ENCODE peak calls at places on chromosomes 16 and 17, in nine cellular contexts. C, L, G, R, K, F, Y, M and N are unnamed samples.

GRCh38 chr17:47636273-47637030 is 13.3 kb upstream of the KPNB1 start:
- DNase-seq in C (no peak), L (no peak), G (no peak), R (no peak), K (no peak), F (no peak), Y (no peak), M (no peak), N (no peak)

GRCh38 chr17:66426397-66427033 is 124.1 kb downstream of the PRKCA start:
- DNase-seq in C (peak), L (peak), G (no peak), R (no peak), K (no peak), F (peak), Y (peak), M (no peak), N (peak)

GRCh38 chr17:32801641-32802040 is 75.3 kb downstream of the MYO1D start:
- DNase-seq in C (no peak), L (no peak), G (no peak), R (no peak), K (no peak), F (no peak), Y (no peak), M (no peak), N (no peak)

GRCh38 chr17:48472485-48473281 is 42.7 kb upstream of the SKAP1 start:
- DNase-seq in C (peak), L (peak), G (no peak), R (peak), K (peak), F (peak), Y (no peak), M (peak), N (peak)

GRCh38 chr16:59878479-59878878 is 1144.4 kb upstream of the GOT2 start:
- DNase-seq in C (peak), L (no peak), G (no peak), R (no peak), K (peak), F (peak), Y (no peak), M (peak), N (no peak)

GRCh38 chr17:82964851-82965341 is 114.5 kb upstream of the METRNL start:
- DNase-seq in C (no peak), L (no peak), G (no peak), R (no peak), K (no peak), F (no peak), Y (no peak), M (no peak), N (no peak)

GRCh38 chr17:67546578-67547527 is 169.8 kb downstream of the PITPNC1 start:
- DNase-seq in C (no peak), L (no peak), G (no peak), R (peak), K (no peak), F (peak), Y (no peak), M (no peak), N (peak)

GRCh38 chr17:12664894-12665262 is 812 bp upstream of the MYOCD start:
- DNase-seq in C (no peak), L (no peak), G (no peak), R (no peak), K (no peak), F (no peak), Y (no peak), M (no peak), N (peak)

GRCh38 chr16:73399486-73399885 is 351.6 kb upstream of the ZFHX3 start:
- DNase-seq in C (no peak), L (no peak), G (no peak), R (no peak), K (no peak), F (no peak), Y (no peak), M (no peak), N (no peak)

GRCh38 chr16:50273888-50274770 is 7.8 kb downstream of the ADCY7 start:
- DNase-seq in C (no peak), L (no peak), G (no peak), R (no peak), K (no peak), F (no peak), Y (peak), M (no peak), N (no peak)

GRCh38 chr17:77730376-77730775 is 228.1 kb upstream of the TNRC6C start:
- DNase-seq in C (no peak), L (no peak), G (no peak), R (no peak), K (no peak), F (no peak), Y (no peak), M (no peak), N (no peak)

GRCh38 chr16:19687279-19687678 is 30.7 kb downstream of the KNOP1 start:
- DNase-seq in C (no peak), L (no peak), G (no peak), R (no peak), K (no peak), F (no peak), Y (no peak), M (no peak), N (peak)

GRCh38 chr17:80270104-80270503 is 9.5 kb downstream of the RNF213 start:
- DNase-seq in C (no peak), L (no peak), G (no peak), R (no peak), K (no peak), F (no peak), Y (no peak), M (no peak), N (peak)